ENCODE peak calls at places on chromosome 4, in seven cellular contexts. K is effector memory CD4-positive, alpha-beta T cell; W is KG1; I is hepatocyte; R is NCI-H1092 treated with DMSO at 0.1 percent for 48 hours; O is activated CD4-positive, alpha-beta T cell treated with anti-CD3 and anti-CD28 coated beads, Interleukin-2, amount 50 U/mL, for 1 hour; D is T follicular helper cell. E is an unnamed sample.

GRCh38 chr4:95676190-95676589 is 127.4 kb upstream of the UNC5C start:
- DNase-seq in K (no peak), W (no peak), I (no peak), R (no peak), O (no peak), D (no peak), E (no peak)

GRCh38 chr4:140185725-140186124 is 31.7 kb upstream of the MAML3 start:
- DNase-seq in K (no peak), W (no peak), I (no peak), R (peak), O (no peak), D (no peak), E (no peak)

GRCh38 chr4:26717332-26717731 is 133.4 kb downstream of the TBC1D19 start:
- DNase-seq in K (no peak), W (no peak), I (no peak), R (no peak), O (no peak), D (no peak), E (no peak)

GRCh38 chr4:145061325-145061920 is 36.6 kb downstream of the ANAPC10 start:
- DNase-seq in K (no peak), W (no peak), I (peak), R (peak), O (no peak), D (no peak), E (no peak)

GRCh38 chr4:93710101-93710846 is 118.3 kb upstream of the ATOH1 start:
- DNase-seq in K (no peak), W (no peak), I (peak), R (no peak), O (no peak), D (no peak), E (no peak)

GRCh38 chr4:40613456-40613855 is 16.2 kb downstream of the RBM47 start:
- DNase-seq in K (no peak), W (no peak), I (no peak), R (no peak), O (no peak), D (no peak), E (no peak)

GRCh38 chr4:150310159-150310895 is 232.1 kb downstream of the DCLK2 start:
- DNase-seq in K (no peak), W (no peak), I (no peak), R (no peak), O (no peak), D (no peak), E (no peak)

GRCh38 chr4:38344929-38345328 is 319.1 kb upstream of the KLF3 start:
- DNase-seq in K (no peak), W (no peak), I (no peak), R (no peak), O (no peak), D (no peak), E (no peak)

GRCh38 chr4:98110214-98110613 is 33.1 kb downstream of the STPG2 start:
- DNase-seq in K (no peak), W (no peak), I (no peak), R (no peak), O (no peak), D (no peak), E (no peak)

GRCh38 chr4:159051245-159052071 is 51.4 kb upstream of the RAPGEF2 start:
- DNase-seq in K (no peak), W (no peak), I (no peak), R (no peak), O (no peak), D (no peak), E (no peak)

GRCh38 chr4:107380836-107381438 is 339.1 kb downstream of the PAPSS1 start:
- DNase-seq in K (no peak), W (no peak), I (no peak), R (no peak), O (no peak), D (no peak), E (no peak)

GRCh38 chr4:3688018-3688998 is 77.9 kb upstream of the ADRA2C start:
- DNase-seq in K (no peak), W (no peak), I (no peak), R (no peak), O (no peak), D (no peak), E (no peak)

GRCh38 chr4:83011779-83012630 is 1.4 kb upstream of the LIN54 start:
- DNase-seq in K (no peak), W (peak), I (peak), R (peak), O (peak), D (no peak), E (peak)

GRCh38 chr4:134471569-134471968 is 270.0 kb upstream of the PABPC4L start:
- DNase-seq in K (no peak), W (no peak), I (no peak), R (no peak), O (no peak), D (no peak), E (no peak)

GRCh38 chr4:159434496-159435241 is 331.8 kb downstream of the RAPGEF2 start:
- DNase-seq in K (no peak), W (no peak), I (no peak), R (no peak), O (no peak), D (no peak), E (no peak)

GRCh38 chr4:38728651-38729141 is 54.1 kb downstream of the TLR10 start:
- DNase-seq in K (no peak), W (no peak), I (peak), R (peak), O (no peak), D (no peak), E (no peak)

GRCh38 chr4:142719854-142720541 is 126.1 kb downstream of the INPP4B start:
- DNase-seq in K (no peak), W (no peak), I (peak), R (no peak), O (no peak), D (no peak), E (no peak)

GRCh38 chr4:123649644-123650356 is 253.2 kb downstream of the SPRY1 start:
- DNase-seq in K (no peak), W (no peak), I (peak), R (peak), O (no peak), D (no peak), E (no peak)

GRCh38 chr4:33746979-33747378 is 2497.3 kb downstream of the ARAP2 start:
- DNase-seq in K (no peak), W (no peak), I (no peak), R (no peak), O (no peak), D (no peak), E (no peak)

GRCh38 chr4:100984901-100985300 is 362.4 kb downstream of the PPP3CA start:
- DNase-seq in K (no peak), W (no peak), I (no peak), R (no peak), O (no peak), D (no peak), E (no peak)

GRCh38 chr4:110793890-110794588 is 171.2 kb upstream of the PITX2 start:
- DNase-seq in K (no peak), W (no peak), I (peak), R (no peak), O (no peak), D (no peak), E (no peak)

GRCh38 chr4:147453561-147454141 is 27.2 kb upstream of the EDNRA start:
- DNase-seq in K (no peak), W (no peak), I (peak), R (no peak), O (no peak), D (no peak), E (no peak)

GRCh38 chr4:36618102-36618501 is 336.7 kb downstream of the DTHD1 start:
- DNase-seq in K (no peak), W (no peak), I (no peak), R (no peak), O (no peak), D (no peak), E (no peak)

GRCh38 chr4:85756938-85757337 is 282.0 kb downstream of the ARHGAP24 start:
- DNase-seq in K (no peak), W (no peak), I (peak), R (no peak), O (no peak), D (no peak), E (no peak)

GRCh38 chr4:26568446-26568994 is 15.4 kb upstream of the TBC1D19 start:
- DNase-seq in K (no peak), W (no peak), I (no peak), R (no peak), O (no peak), D (no peak), E (no peak)

GRCh38 chr4:41072021-41072777 is 142.1 kb downstream of the APBB2 start:
- DNase-seq in K (no peak), W (no peak), I (no peak), R (peak), O (no peak), D (no peak), E (no peak)

GRCh38 chr4:174972911-174973310 is 54.8 kb downstream of the ADAM29 start:
- DNase-seq in K (no peak), W (no peak), I (no peak), R (no peak), O (no peak), D (no peak), E (no peak)

GRCh38 chr4:48005781-48006180 is 10.7 kb downstream of the CNGA1 start:
- DNase-seq in K (no peak), W (no peak), I (no peak), R (no peak), O (no peak), D (no peak), E (no peak)

GRCh38 chr4:166735553-166735952 is 498.7 kb downstream of the SPOCK3 start:
- DNase-seq in K (no peak), W (no peak), I (no peak), R (no peak), O (no peak), D (no peak), E (no peak)